ENCODE peak calls at places on chromosomes 12 and 14, in ten cellular contexts. One of them, this sample, is unnamed.

GRCh38 chr14:50023671-50024490 is 92.5 kb downstream of the VCPKMT start:
- DNase-seq in GM13976: no peak
- DNase-seq in H9: no peak
- DNase-seq in nephron progenitor cell: no peak
- DNase-seq in endodermal cell: no peak
- DNase-seq in bronchial epithelial cell: peak
- DNase-seq in AG09319: peak
- DNase-seq in neural progenitor cell: no peak
- DNase-seq in foreskin fibroblast: peak
- DNase-seq in fibroblast of mammary gland: peak
- DNase-seq in this sample: peak

GRCh38 chr12:67357726-67358125 is 88.6 kb downstream of the CAND1 start:
- DNase-seq in GM13976: no peak
- DNase-seq in H9: no peak
- DNase-seq in nephron progenitor cell: no peak
- DNase-seq in endodermal cell: no peak
- DNase-seq in bronchial epithelial cell: no peak
- DNase-seq in AG09319: no peak
- DNase-seq in neural progenitor cell: no peak
- DNase-seq in foreskin fibroblast: no peak
- DNase-seq in fibroblast of mammary gland: no peak
- DNase-seq in this sample: no peak

GRCh38 chr12:21828779-21829178 is 54.3 kb upstream of the KCNJ8 start:
- DNase-seq in GM13976: no peak
- DNase-seq in H9: no peak
- DNase-seq in nephron progenitor cell: no peak
- DNase-seq in endodermal cell: no peak
- DNase-seq in bronchial epithelial cell: no peak
- DNase-seq in AG09319: no peak
- DNase-seq in neural progenitor cell: no peak
- DNase-seq in foreskin fibroblast: peak
- DNase-seq in fibroblast of mammary gland: peak
- DNase-seq in this sample: no peak

GRCh38 chr12:2003676-2004112 is 563 bp downstream of the DCP1B start:
- DNase-seq in GM13976: no peak
- DNase-seq in H9: no peak
- DNase-seq in nephron progenitor cell: no peak
- DNase-seq in endodermal cell: no peak
- DNase-seq in bronchial epithelial cell: peak
- DNase-seq in AG09319: no peak
- DNase-seq in neural progenitor cell: no peak
- DNase-seq in foreskin fibroblast: no peak
- DNase-seq in fibroblast of mammary gland: peak
- DNase-seq in this sample: no peak

GRCh38 chr14:22530101-22530500 is 58.9 kb downstream of the DAD1 start:
- DNase-seq in GM13976: no peak
- DNase-seq in H9: no peak
- DNase-seq in nephron progenitor cell: no peak
- DNase-seq in endodermal cell: no peak
- DNase-seq in bronchial epithelial cell: no peak
- DNase-seq in AG09319: no peak
- DNase-seq in neural progenitor cell: no peak
- DNase-seq in foreskin fibroblast: no peak
- DNase-seq in fibroblast of mammary gland: no peak
- DNase-seq in this sample: no peak

GRCh38 chr12:10235761-10236631 is 23.3 kb downstream of the GABARAPL1 start:
- DNase-seq in GM13976: peak
- DNase-seq in H9: no peak
- DNase-seq in nephron progenitor cell: peak
- DNase-seq in endodermal cell: no peak
- DNase-seq in bronchial epithelial cell: peak
- DNase-seq in AG09319: no peak
- DNase-seq in neural progenitor cell: peak
- DNase-seq in foreskin fibroblast: peak
- DNase-seq in fibroblast of mammary gland: peak
- DNase-seq in this sample: peak

GRCh38 chr14:103521438-103521961 is 1.1 kb downstream of the CKB start:
- DNase-seq in GM13976: no peak
- DNase-seq in H9: no peak
- DNase-seq in nephron progenitor cell: no peak
- DNase-seq in endodermal cell: no peak
- DNase-seq in bronchial epithelial cell: no peak
- DNase-seq in AG09319: no peak
- DNase-seq in neural progenitor cell: peak
- DNase-seq in foreskin fibroblast: no peak
- DNase-seq in fibroblast of mammary gland: no peak
- DNase-seq in this sample: no peak

GRCh38 chr14:72501439-72501838 is 392.5 kb downstream of the DPF3 start:
- DNase-seq in GM13976: no peak
- DNase-seq in H9: no peak
- DNase-seq in nephron progenitor cell: no peak
- DNase-seq in endodermal cell: no peak
- DNase-seq in bronchial epithelial cell: no peak
- DNase-seq in AG09319: no peak
- DNase-seq in neural progenitor cell: no peak
- DNase-seq in foreskin fibroblast: no peak
- DNase-seq in fibroblast of mammary gland: no peak
- DNase-seq in this sample: no peak

GRCh38 chr12:117508468-117508867 is 147.0 kb upstream of the NOS1 start:
- DNase-seq in GM13976: no peak
- DNase-seq in H9: no peak
- DNase-seq in nephron progenitor cell: no peak
- DNase-seq in endodermal cell: no peak
- DNase-seq in bronchial epithelial cell: no peak
- DNase-seq in AG09319: no peak
- DNase-seq in neural progenitor cell: no peak
- DNase-seq in foreskin fibroblast: no peak
- DNase-seq in fibroblast of mammary gland: no peak
- DNase-seq in this sample: no peak

GRCh38 chr12:68011882-68012207 is 22.6 kb downstream of the IFNG-AS1 start:
- DNase-seq in GM13976: no peak
- DNase-seq in H9: no peak
- DNase-seq in nephron progenitor cell: no peak
- DNase-seq in endodermal cell: no peak
- DNase-seq in bronchial epithelial cell: no peak
- DNase-seq in AG09319: no peak
- DNase-seq in neural progenitor cell: no peak
- DNase-seq in foreskin fibroblast: peak
- DNase-seq in fibroblast of mammary gland: peak
- DNase-seq in this sample: no peak

GRCh38 chr14:69693823-69694729 is 72.9 kb upstream of the SRSF5 start:
- DNase-seq in GM13976: no peak
- DNase-seq in H9: no peak
- DNase-seq in nephron progenitor cell: no peak
- DNase-seq in endodermal cell: peak
- DNase-seq in bronchial epithelial cell: peak
- DNase-seq in AG09319: peak
- DNase-seq in neural progenitor cell: no peak
- DNase-seq in foreskin fibroblast: peak
- DNase-seq in fibroblast of mammary gland: no peak
- DNase-seq in this sample: peak

GRCh38 chr14:104348741-104349140 is 210.4 kb downstream of the KIF26A start:
- DNase-seq in GM13976: no peak
- DNase-seq in H9: peak
- DNase-seq in nephron progenitor cell: no peak
- DNase-seq in endodermal cell: peak
- DNase-seq in bronchial epithelial cell: no peak
- DNase-seq in AG09319: no peak
- DNase-seq in neural progenitor cell: no peak
- DNase-seq in foreskin fibroblast: no peak
- DNase-seq in fibroblast of mammary gland: no peak
- DNase-seq in this sample: no peak

GRCh38 chr14:39228044-39228443 is 5.7 kb upstream of the MIA2 start:
- DNase-seq in GM13976: no peak
- DNase-seq in H9: no peak
- DNase-seq in nephron progenitor cell: no peak
- DNase-seq in endodermal cell: no peak
- DNase-seq in bronchial epithelial cell: no peak
- DNase-seq in AG09319: no peak
- DNase-seq in neural progenitor cell: no peak
- DNase-seq in foreskin fibroblast: no peak
- DNase-seq in fibroblast of mammary gland: no peak
- DNase-seq in this sample: no peak

GRCh38 chr14:104742586-104743455 is 10.1 kb upstream of the SIVA1 start:
- DNase-seq in GM13976: no peak
- DNase-seq in H9: no peak
- DNase-seq in nephron progenitor cell: no peak
- DNase-seq in endodermal cell: no peak
- DNase-seq in bronchial epithelial cell: no peak
- DNase-seq in AG09319: no peak
- DNase-seq in neural progenitor cell: no peak
- DNase-seq in foreskin fibroblast: no peak
- DNase-seq in fibroblast of mammary gland: no peak
- DNase-seq in this sample: no peak

GRCh38 chr12:11837318-11837934 is 188.0 kb downstream of the ETV6 start:
- DNase-seq in GM13976: no peak
- DNase-seq in H9: no peak
- DNase-seq in nephron progenitor cell: no peak
- DNase-seq in endodermal cell: peak
- DNase-seq in bronchial epithelial cell: no peak
- DNase-seq in AG09319: no peak
- DNase-seq in neural progenitor cell: no peak
- DNase-seq in foreskin fibroblast: no peak
- DNase-seq in fibroblast of mammary gland: no peak
- DNase-seq in this sample: peak

GRCh38 chr12:43337571-43338497 is 214.2 kb downstream of the ADAMTS20 start:
- DNase-seq in GM13976: peak
- DNase-seq in H9: no peak
- DNase-seq in nephron progenitor cell: no peak
- DNase-seq in endodermal cell: peak
- DNase-seq in bronchial epithelial cell: peak
- DNase-seq in AG09319: no peak
- DNase-seq in neural progenitor cell: no peak
- DNase-seq in foreskin fibroblast: peak
- DNase-seq in fibroblast of mammary gland: peak
- DNase-seq in this sample: peak

GRCh38 chr12:92145731-92146496 is at the start of gene BTG1:
- DNase-seq in GM13976: peak
- DNase-seq in H9: peak
- DNase-seq in nephron progenitor cell: peak
- DNase-seq in endodermal cell: peak
- DNase-seq in bronchial epithelial cell: peak
- DNase-seq in AG09319: peak
- DNase-seq in neural progenitor cell: peak
- DNase-seq in foreskin fibroblast: peak
- DNase-seq in fibroblast of mammary gland: peak
- DNase-seq in this sample: peak

GRCh38 chr12:87667378-87667777 is 361.8 kb downstream of the C12orf50 start:
- DNase-seq in GM13976: no peak
- DNase-seq in H9: no peak
- DNase-seq in nephron progenitor cell: no peak
- DNase-seq in endodermal cell: no peak
- DNase-seq in bronchial epithelial cell: peak
- DNase-seq in AG09319: peak
- DNase-seq in neural progenitor cell: no peak
- DNase-seq in foreskin fibroblast: peak
- DNase-seq in fibroblast of mammary gland: peak
- DNase-seq in this sample: peak
- TF ChIP-seq CTCF in GM13976: no peak
- TF ChIP-seq CTCF in H9: no peak
- TF ChIP-seq CTCF in nephron progenitor cell: no peak
- TF ChIP-seq CTCF in endodermal cell: no peak
- TF ChIP-seq CTCF in bronchial epithelial cell: peak
- TF ChIP-seq CTCF in AG09319: no peak
- TF ChIP-seq CTCF in neural progenitor cell: no peak
- TF ChIP-seq CTCF in foreskin fibroblast: no peak
- TF ChIP-seq CTCF in fibroblast of mammary gland: peak
- TF ChIP-seq CTCF in this sample: peak

GRCh38 chr12:90954428-90954827 is 548 bp downstream of the CCER1 start:
- DNase-seq in GM13976: no peak
- DNase-seq in H9: no peak
- DNase-seq in nephron progenitor cell: no peak
- DNase-seq in endodermal cell: no peak
- DNase-seq in bronchial epithelial cell: no peak
- DNase-seq in AG09319: no peak
- DNase-seq in neural progenitor cell: no peak
- DNase-seq in foreskin fibroblast: no peak
- DNase-seq in fibroblast of mammary gland: no peak
- DNase-seq in this sample: no peak

GRCh38 chr12:90954921-90955320 is at the start of gene CCER1:
- DNase-seq in GM13976: no peak
- DNase-seq in H9: no peak
- DNase-seq in nephron progenitor cell: no peak
- DNase-seq in endodermal cell: peak
- DNase-seq in bronchial epithelial cell: no peak
- DNase-seq in AG09319: no peak
- DNase-seq in neural progenitor cell: no peak
- DNase-seq in foreskin fibroblast: no peak
- DNase-seq in fibroblast of mammary gland: no peak
- DNase-seq in this sample: no peak

GRCh38 chr12:90958995-90959394 is 4.0 kb upstream of the CCER1 start:
- DNase-seq in GM13976: no peak
- DNase-seq in H9: no peak
- DNase-seq in nephron progenitor cell: no peak
- DNase-seq in endodermal cell: no peak
- DNase-seq in bronchial epithelial cell: peak
- DNase-seq in AG09319: no peak
- DNase-seq in neural progenitor cell: no peak
- DNase-seq in foreskin fibroblast: peak
- DNase-seq in fibroblast of mammary gland: peak
- DNase-seq in this sample: no peak

GRCh38 chr12:90951418-90952110 is 3.4 kb downstream of the CCER1 start:
- DNase-seq in GM13976: no peak
- DNase-seq in H9: no peak
- DNase-seq in nephron progenitor cell: no peak
- DNase-seq in endodermal cell: no peak
- DNase-seq in bronchial epithelial cell: no peak
- DNase-seq in AG09319: no peak
- DNase-seq in neural progenitor cell: no peak
- DNase-seq in foreskin fibroblast: peak
- DNase-seq in fibroblast of mammary gland: no peak
- DNase-seq in this sample: no peak

GRCh38 chr12:90953956-90954421 is 987 bp downstream of the CCER1 start:
- DNase-seq in GM13976: no peak
- DNase-seq in H9: peak
- DNase-seq in nephron progenitor cell: peak
- DNase-seq in endodermal cell: peak
- DNase-seq in bronchial epithelial cell: no peak
- DNase-seq in AG09319: no peak
- DNase-seq in neural progenitor cell: peak
- DNase-seq in foreskin fibroblast: no peak
- DNase-seq in fibroblast of mammary gland: no peak
- DNase-seq in this sample: no peak
- TF ChIP-seq CTCF in GM13976: no peak
- TF ChIP-seq CTCF in H9: peak
- TF ChIP-seq CTCF in nephron progenitor cell: peak
- TF ChIP-seq CTCF in endodermal cell: peak
- TF ChIP-seq CTCF in bronchial epithelial cell: peak
- TF ChIP-seq CTCF in AG09319: no peak
- TF ChIP-seq CTCF in neural progenitor cell: peak
- TF ChIP-seq CTCF in foreskin fibroblast: no peak
- TF ChIP-seq CTCF in fibroblast of mammary gland: peak
- TF ChIP-seq CTCF in this sample: peak

GRCh38 chr14:52043690-52044089 is 25.2 kb downstream of the NID2 start:
- DNase-seq in GM13976: peak
- DNase-seq in H9: peak
- DNase-seq in nephron progenitor cell: peak
- DNase-seq in endodermal cell: peak
- DNase-seq in bronchial epithelial cell: peak
- DNase-seq in AG09319: no peak
- DNase-seq in neural progenitor cell: peak
- DNase-seq in foreskin fibroblast: peak
- DNase-seq in fibroblast of mammary gland: no peak
- DNase-seq in this sample: peak
- TF ChIP-seq CTCF in GM13976: no peak
- TF ChIP-seq CTCF in H9: peak
- TF ChIP-seq CTCF in nephron progenitor cell: peak
- TF ChIP-seq CTCF in endodermal cell: peak
- TF ChIP-seq CTCF in bronchial epithelial cell: peak
- TF ChIP-seq CTCF in AG09319: peak
- TF ChIP-seq CTCF in neural progenitor cell: peak
- TF ChIP-seq CTCF in foreskin fibroblast: peak
- TF ChIP-seq CTCF in fibroblast of mammary gland: peak
- TF ChIP-seq CTCF in this sample: peak

GRCh38 chr14:95611293-95611880 is 74.8 kb upstream of the TCL1B start:
- DNase-seq in GM13976: no peak
- DNase-seq in H9: no peak
- DNase-seq in nephron progenitor cell: no peak
- DNase-seq in endodermal cell: no peak
- DNase-seq in bronchial epithelial cell: peak
- DNase-seq in AG09319: no peak
- DNase-seq in neural progenitor cell: no peak
- DNase-seq in foreskin fibroblast: no peak
- DNase-seq in fibroblast of mammary gland: no peak
- DNase-seq in this sample: no peak
- TF ChIP-seq CTCF in GM13976: no peak
- TF ChIP-seq CTCF in H9: no peak
- TF ChIP-seq CTCF in nephron progenitor cell: no peak
- TF ChIP-seq CTCF in endodermal cell: no peak
- TF ChIP-seq CTCF in bronchial epithelial cell: no peak
- TF ChIP-seq CTCF in AG09319: no peak
- TF ChIP-seq CTCF in neural progenitor cell: no peak
- TF ChIP-seq CTCF in foreskin fibroblast: no peak
- TF ChIP-seq CTCF in fibroblast of mammary gland: no peak
- TF ChIP-seq CTCF in this sample: no peak